ENCODE peak calls at places on chromosomes 5 and 9, in five cellular contexts. V is fibroblast of lung, Y is mammary epithelial cell, F is HCT116, A is mesendoderm. D is an unnamed sample.

GRCh38 chr5:107463731-107464130 is 207.0 kb downstream of the EFNA5 start:
- DNase-seq in V (no peak), Y (no peak), F (no peak), A (no peak), D (no peak)

GRCh38 chr9:69171049-69171448 is 3.0 kb upstream of the TJP2 start:
- DNase-seq in V (peak), Y (peak), F (no peak), A (no peak), D (no peak)

GRCh38 chr9:136143215-136144001 is 24.7 kb upstream of the TMEM250 start:
- DNase-seq in V (no peak), Y (no peak), F (no peak), A (peak), D (no peak)

GRCh38 chr5:31651241-31651640 is 12.3 kb downstream of the PDZD2 start:
- DNase-seq in V (no peak), Y (no peak), F (no peak), A (no peak), D (no peak)

GRCh38 chr9:124708633-124709032 is 62.5 kb downstream of the NR6A1 start:
- DNase-seq in V (peak), Y (peak), F (no peak), A (peak), D (peak)

GRCh38 chr9:14302405-14302804 is 11.5 kb downstream of the NFIB start:
- DNase-seq in V (peak), Y (no peak), F (no peak), A (no peak), D (no peak)

GRCh38 chr5:159061186-159061796 is 38.4 kb downstream of the EBF1 start:
- DNase-seq in V (peak), Y (no peak), F (no peak), A (peak), D (no peak)

GRCh38 chr9:112242147-112242804 is 67.2 kb upstream of the SUSD1 start:
- DNase-seq in V (no peak), Y (no peak), F (no peak), A (no peak), D (no peak)

GRCh38 chr5:65047948-65048690 is 279.4 kb downstream of the CWC27 start:
- DNase-seq in V (no peak), Y (no peak), F (no peak), A (no peak), D (no peak)

GRCh38 chr9:117413346-117414219 is 1.3 kb downstream of the ASTN2 start:
- DNase-seq in V (no peak), Y (peak), F (no peak), A (peak), D (no peak)

GRCh38 chr9:121736964-121737462 is 85.6 kb downstream of the DAB2IP start:
- DNase-seq in V (no peak), Y (no peak), F (no peak), A (peak), D (peak)

GRCh38 chr9:116496167-116496566 is 190.9 kb upstream of the TRIM32 start:
- DNase-seq in V (no peak), Y (no peak), F (no peak), A (no peak), D (no peak)

GRCh38 chr5:120103498-120103897 is 360.6 kb upstream of the PRR16 start:
- DNase-seq in V (no peak), Y (no peak), F (no peak), A (no peak), D (no peak)

GRCh38 chr9:79764377-79764776 is 192.6 kb downstream of the TLE4 start:
- DNase-seq in V (peak), Y (peak), F (no peak), A (peak), D (peak)

GRCh38 chr9:14396171-14396570 is 82.2 kb upstream of the NFIB start:
- DNase-seq in V (no peak), Y (no peak), F (no peak), A (no peak), D (no peak)

GRCh38 chr5:170338933-170339779 is 41.6 kb upstream of the LCP2 start:
- DNase-seq in V (no peak), Y (no peak), F (peak), A (peak), D (peak)

GRCh38 chr9:87213948-87214347 is 266.6 kb upstream of the GAS1 start:
- DNase-seq in V (peak), Y (peak), F (no peak), A (no peak), D (no peak)

GRCh38 chr5:909994-910768 is 17.5 kb downstream of the TRIP13 start:
- DNase-seq in V (no peak), Y (no peak), F (no peak), A (no peak), D (no peak)

GRCh38 chr9:128249914-128250838 is 25.6 kb downstream of the GOLGA2 start:
- DNase-seq in V (peak), Y (peak), F (peak), A (peak), D (peak)

GRCh38 chr9:95857122-95857521 is 18.4 kb upstream of the ERCC6L2 start:
- DNase-seq in V (peak), Y (peak), F (no peak), A (peak), D (no peak)

GRCh38 chr5:109682383-109682782 is 7.3 kb upstream of the MAN2A1 start:
- DNase-seq in V (no peak), Y (peak), F (no peak), A (peak), D (no peak)

GRCh38 chr5:61333351-61334223 is 1.5 kb downstream of the ZSWIM6 start:
- DNase-seq in V (peak), Y (peak), F (no peak), A (peak), D (no peak)

GRCh38 chr9:112748041-112748440 is 2.5 kb upstream of the SNX30 start:
- DNase-seq in V (no peak), Y (no peak), F (no peak), A (no peak), D (no peak)

GRCh38 chr9:127832248-127832647 is 22.2 kb downstream of the ENG start:
- DNase-seq in V (peak), Y (no peak), F (no peak), A (peak), D (no peak)

GRCh38 chr5:34891981-34892380 is 23.3 kb downstream of the RAD1 start:
- DNase-seq in V (peak), Y (no peak), F (no peak), A (no peak), D (no peak)

GRCh38 chr9:10062629-10063395 is 550.0 kb downstream of the PTPRD start:
- DNase-seq in V (peak), Y (peak), F (no peak), A (no peak), D (no peak)

GRCh38 chr9:99031319-99031718 is 73.6 kb upstream of the TGFBR1 start:
- DNase-seq in V (no peak), Y (no peak), F (no peak), A (no peak), D (no peak)

GRCh38 chr9:17134843-17135577 is at the start of gene CNTLN:
- DNase-seq in V (peak), Y (peak), F (peak), A (peak), D (peak)

GRCh38 chr9:5569357-5569756 is 59.0 kb downstream of the PDCD1LG2 start:
- DNase-seq in V (no peak), Y (peak), F (no peak), A (no peak), D (no peak)

GRCh38 chr5:80109549-80110478 is 74.7 kb downstream of the THBS4 start:
- DNase-seq in V (no peak), Y (no peak), F (no peak), A (no peak), D (no peak)

GRCh38 chr5:475704-476101 is 32.7 kb downstream of the EXOC3 start:
- DNase-seq in V (no peak), Y (no peak), F (no peak), A (no peak), D (no peak)

GRCh38 chr5:126000533-126000932 is 422.7 kb upstream of the GRAMD2B start:
- DNase-seq in V (no peak), Y (no peak), F (no peak), A (no peak), D (no peak)

GRCh38 chr9:111582888-111583287 is 16.6 kb downstream of the PTGR1 start:
- DNase-seq in V (peak), Y (peak), F (no peak), A (no peak), D (no peak)

GRCh38 chr9:91811024-91811909 is 138.8 kb downstream of the ROR2 start:
- DNase-seq in V (no peak), Y (no peak), F (no peak), A (no peak), D (no peak)

DNA sequence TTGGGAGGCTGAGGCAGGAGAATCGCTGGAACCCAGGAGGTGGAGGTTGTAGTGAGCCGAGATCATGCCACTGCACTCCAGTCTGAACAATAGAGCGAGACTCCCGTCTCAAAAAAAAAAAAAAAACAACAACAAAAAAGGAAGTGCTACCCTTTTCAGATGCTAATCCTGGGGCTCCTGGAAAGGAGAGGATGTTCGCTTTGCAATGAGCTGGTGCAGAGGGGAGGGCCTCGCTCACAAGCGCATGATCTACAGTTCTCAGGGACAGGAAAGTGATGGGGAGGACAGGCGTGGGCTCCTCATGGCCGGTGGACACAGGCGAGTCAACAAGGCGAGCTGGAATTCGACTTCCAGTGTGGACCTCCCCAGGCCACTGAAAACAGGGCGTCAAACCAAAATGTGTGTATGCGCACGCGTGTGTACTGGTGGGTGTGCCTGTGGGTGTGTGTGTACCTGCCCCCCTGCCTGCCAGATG is 54.2 kb downstream of the USP20 start:
- DNase-seq in V (no peak), Y (no peak), F (no peak), A (no peak), D (no peak)
- H3K9ac ChIP-seq in V (no peak), Y (no peak), F (no peak), A (no peak), D (no peak)

GRCh38 chr9:89449261-89449671 is 48.6 kb downstream of the SEMA4D start:
- DNase-seq in V (no peak), Y (no peak), F (no peak), A (no peak), D (no peak)
- H3K9ac ChIP-seq in V (no peak), Y (no peak), F (no peak), A (no peak), D (no peak)

GRCh38 chr5:82584631-82585030 is 306.5 kb upstream of the RPS23 start:
- DNase-seq in V (no peak), Y (no peak), F (no peak), A (no peak), D (no peak)
- H3K9ac ChIP-seq in V (no peak), Y (no peak), F (no peak), A (no peak), D (no peak)

GRCh38 chr5:139693676-139694364 is 45.7 kb downstream of the CXXC5 start:
- DNase-seq in V (no peak), Y (no peak), F (no peak), A (no peak), D (no peak)
- H3K9ac ChIP-seq in V (no peak), Y (no peak), F (no peak), A (no peak), D (no peak)

GRCh38 chr5:123811771-123812170 is 299.8 kb downstream of the CSNK1G3 start:
- DNase-seq in V (no peak), Y (no peak), F (no peak), A (no peak), D (no peak)

GRCh38 chr5:123810911-123811310 is 298.9 kb downstream of the CSNK1G3 start:
- DNase-seq in V (no peak), Y (no peak), F (no peak), A (no peak), D (no peak)

GRCh38 chr5:123814796-123815479 is 303.0 kb downstream of the CSNK1G3 start:
- DNase-seq in V (peak), Y (no peak), F (no peak), A (no peak), D (no peak)

GRCh38 chr5:123813937-123814624 is 302.1 kb downstream of the CSNK1G3 start:
- DNase-seq in V (peak), Y (peak), F (no peak), A (peak), D (no peak)

DNA sequence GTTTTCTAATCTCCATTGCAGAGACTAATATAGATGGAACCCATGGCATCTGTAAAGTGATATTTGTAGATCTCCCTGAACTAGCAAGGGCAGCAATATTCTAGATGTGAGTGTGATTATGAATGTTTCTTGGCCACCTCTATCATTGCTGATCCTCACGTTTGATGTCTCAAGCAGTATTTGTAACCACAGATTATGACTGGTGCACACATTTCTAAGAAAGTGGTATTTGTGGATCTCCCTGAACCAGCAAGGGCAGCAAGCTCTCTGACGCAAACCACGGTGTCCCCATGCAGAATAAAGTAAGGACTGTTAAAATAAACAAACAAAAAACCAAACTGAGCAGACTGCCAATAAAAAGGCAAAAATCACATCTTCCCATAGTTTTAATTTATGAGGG is 301.3 kb downstream of the CSNK1G3 start:
- DNase-seq in V (peak), Y (no peak), F (no peak), A (no peak), D (no peak)
- H3K9ac ChIP-seq in V (no peak), Y (no peak), F (no peak), A (no peak), D (no peak)

D was measured in colonic mucosa.